ENCODE peak calls at places on chromosomes 7 and 10, in seven cellular contexts. S, L, R, W, N, U and D are unnamed samples.

GRCh38 chr7:106285801-106286492 is 1.2 kb upstream of the NAMPT start:
- DNase-seq in S (no peak), L (no peak), R (no peak), W (peak; percentile 30), N (no peak), U (no peak), D (no peak)

GRCh38 chr10:5545011-5545410 is 20.2 kb downstream of the CALML3 start:
- DNase-seq in S (no peak), L (no peak), R (no peak), W (no peak), N (no peak), U (no peak), D (no peak)

GRCh38 chr10:121668336-121669009 is 70.2 kb upstream of the FGFR2 start:
- DNase-seq in S (peak; percentile 26), L (peak; percentile 57), R (no peak), W (peak; percentile 11), N (no peak), U (no peak), D (no peak)

GRCh38 chr10:3500408-3500856 is 284.6 kb downstream of the KLF6 start:
- DNase-seq in S (no peak), L (no peak), R (no peak), W (peak; percentile 99), N (no peak), U (no peak), D (no peak)

GRCh38 chr7:151309306-151309705 is 32.3 kb upstream of the NUB1 start:
- DNase-seq in S (peak; percentile 34), L (no peak), R (no peak), W (peak; percentile 91), N (no peak), U (no peak), D (peak; percentile 54)

GRCh38 chr7:124443762-124444161 is 321.8 kb downstream of the GPR37 start:
- DNase-seq in S (no peak), L (no peak), R (no peak), W (no peak), N (no peak), U (no peak), D (no peak)

GRCh38 chr10:57979986-57980385 is 287.7 kb downstream of the IPMK start:
- DNase-seq in S (no peak), L (no peak), R (no peak), W (no peak), N (no peak), U (no peak), D (no peak)

GRCh38 chr10:97849491-97850402 is at the start of gene GOLGA7B:
- DNase-seq in S (peak; percentile 70), L (no peak), R (peak; percentile 59), W (peak; percentile 7), N (peak; percentile 18), U (peak; percentile 91), D (peak; percentile 54)

GRCh38 chr7:96143495-96144259 is 178.2 kb downstream of the SLC25A13 start:
- DNase-seq in S (no peak), L (no peak), R (no peak), W (no peak), N (no peak), U (no peak), D (no peak)

GRCh38 chr10:26479766-26480492 is 41.8 kb downstream of the APBB1IP start:
- DNase-seq in S (no peak), L (no peak), R (peak; percentile 43), W (no peak), N (no peak), U (no peak), D (no peak)

GRCh38 chr10:131651674-131652093 is 249.1 kb upstream of the PPP2R2D start:
- DNase-seq in S (no peak), L (peak; percentile 33), R (no peak), W (no peak), N (no peak), U (no peak), D (no peak)

GRCh38 chr7:80127412-80128150 is 7.0 kb upstream of the GNAI1 start:
- DNase-seq in S (no peak), L (no peak), R (no peak), W (no peak), N (peak; percentile 92), U (no peak), D (no peak)

GRCh38 chr10:17238445-17239275 is 10.6 kb downstream of the VIM start:
- DNase-seq in S (no peak), L (no peak), R (peak; percentile 42), W (peak; percentile 93), N (no peak), U (no peak), D (no peak)

GRCh38 chr7:45980181-45980905 is 59.3 kb upstream of the IGFBP3 start:
- DNase-seq in S (no peak), L (no peak), R (no peak), W (peak; percentile 89), N (no peak), U (no peak), D (no peak)

GRCh38 chr10:80552151-80552646 is 14.5 kb downstream of the SH2D4B start:
- DNase-seq in S (no peak), L (no peak), R (no peak), W (no peak), N (no peak), U (no peak), D (no peak)

GRCh38 chr10:72075184-72076115 is 12.9 kb downstream of the SPOCK2 start:
- DNase-seq in S (no peak), L (no peak), R (peak; percentile 21), W (no peak), N (no peak), U (no peak), D (no peak)

GRCh38 chr7:99792983-99793382 is 9.0 kb upstream of the CYP3A4 start:
- DNase-seq in S (no peak), L (no peak), R (no peak), W (no peak), N (no peak), U (no peak), D (no peak)

GRCh38 chr10:75012471-75012870 is 99.0 kb upstream of the SAMD8 start:
- DNase-seq in S (no peak), L (no peak), R (no peak), W (no peak), N (no peak), U (no peak), D (no peak)

GRCh38 chr10:129586897-129587443 is 119.9 kb downstream of the MGMT start:
- DNase-seq in S (no peak), L (no peak), R (no peak), W (no peak), N (no peak), U (no peak), D (no peak)